ENCODE peak calls at places on chromosomes 7 and 10, in ten cellular contexts. One of them, this sample, is unnamed.

GRCh38 chr7:36781011-36781738 is 56.9 kb upstream of the AOAH start:
- DNase-seq in AG09319: no peak
- DNase-seq in transverse colon: no peak
- DNase-seq in amygdala: no peak
- DNase-seq in left cardiac atrium: no peak
- DNase-seq in stimulated activated CD4-positive, alpha-beta T cell treated with anti-CD3 and anti-CD28 coated beads, Interleukin-2, amount 100 ng/mL, for 4 hours: no peak
- DNase-seq in EH: no peak
- DNase-seq in neuronal stem cell: no peak
- DNase-seq in Caco-2: no peak
- DNase-seq in body of pancreas: no peak
- DNase-seq in this sample: no peak

GRCh38 chr10:98486421-98486820 is 39.7 kb upstream of the HPS1 start:
- DNase-seq in stimulated activated CD4-positive, alpha-beta T cell treated with anti-CD3 and anti-CD28 coated beads, Interleukin-2, amount 100 ng/mL, for 4 hours: no peak
- DNase-seq in EH: peak; percentile 96
- DNase-seq in AG09319: no peak
- DNase-seq in Caco-2: no peak
- DNase-seq in transverse colon: no peak
- DNase-seq in amygdala: no peak
- DNase-seq in left cardiac atrium: no peak
- DNase-seq in body of pancreas: no peak
- DNase-seq in neuronal stem cell: no peak
- DNase-seq in this sample: no peak

GRCh38 chr10:43125274-43125845 is 12.9 kb upstream of the CSGALNACT2 start:
- DNase-seq in EH: no peak
- DNase-seq in Caco-2: no peak
- DNase-seq in amygdala: no peak
- DNase-seq in body of pancreas: no peak
- DNase-seq in transverse colon: no peak
- DNase-seq in left cardiac atrium: no peak
- DNase-seq in neuronal stem cell: no peak
- DNase-seq in AG09319: no peak
- DNase-seq in stimulated activated CD4-positive, alpha-beta T cell treated with anti-CD3 and anti-CD28 coated beads, Interleukin-2, amount 100 ng/mL, for 4 hours: no peak
- DNase-seq in this sample: no peak

GRCh38 chr7:149497467-149498261 is at the start of gene ZNF746:
- DNase-seq in stimulated activated CD4-positive, alpha-beta T cell treated with anti-CD3 and anti-CD28 coated beads, Interleukin-2, amount 100 ng/mL, for 4 hours: peak; percentile 74
- DNase-seq in amygdala: peak; percentile 76
- DNase-seq in Caco-2: peak; percentile 91
- DNase-seq in left cardiac atrium: peak; percentile 90
- DNase-seq in body of pancreas: peak; percentile 86
- DNase-seq in EH: peak; percentile 85
- DNase-seq in neuronal stem cell: peak; percentile 83
- DNase-seq in transverse colon: peak; percentile 85
- DNase-seq in AG09319: peak; percentile 58
- DNase-seq in this sample: peak; percentile 93

GRCh38 chr7:114533151-114533550 is 118.5 kb downstream of the FOXP2 start:
- DNase-seq in amygdala: no peak
- DNase-seq in body of pancreas: no peak
- DNase-seq in left cardiac atrium: no peak
- DNase-seq in EH: no peak
- DNase-seq in Caco-2: no peak
- DNase-seq in neuronal stem cell: no peak
- DNase-seq in AG09319: no peak
- DNase-seq in stimulated activated CD4-positive, alpha-beta T cell treated with anti-CD3 and anti-CD28 coated beads, Interleukin-2, amount 100 ng/mL, for 4 hours: no peak
- DNase-seq in transverse colon: no peak
- DNase-seq in this sample: no peak

GRCh38 chr10:110648743-110649651 is 4.9 kb downstream of the RBM20 start:
- DNase-seq in stimulated activated CD4-positive, alpha-beta T cell treated with anti-CD3 and anti-CD28 coated beads, Interleukin-2, amount 100 ng/mL, for 4 hours: no peak
- DNase-seq in neuronal stem cell: no peak
- DNase-seq in body of pancreas: no peak
- DNase-seq in EH: peak; percentile 41
- DNase-seq in amygdala: no peak
- DNase-seq in AG09319: no peak
- DNase-seq in Caco-2: no peak
- DNase-seq in transverse colon: no peak
- DNase-seq in left cardiac atrium: no peak
- DNase-seq in this sample: no peak

GRCh38 chr7:20104696-20105095 is 112.5 kb downstream of the MACC1 start:
- DNase-seq in EH: no peak
- DNase-seq in Caco-2: no peak
- DNase-seq in stimulated activated CD4-positive, alpha-beta T cell treated with anti-CD3 and anti-CD28 coated beads, Interleukin-2, amount 100 ng/mL, for 4 hours: no peak
- DNase-seq in neuronal stem cell: no peak
- DNase-seq in amygdala: no peak
- DNase-seq in transverse colon: no peak
- DNase-seq in body of pancreas: no peak
- DNase-seq in left cardiac atrium: no peak
- DNase-seq in AG09319: no peak
- DNase-seq in this sample: no peak

GRCh38 chr7:1394371-1394770 is 64.9 kb downstream of the MICALL2 start:
- DNase-seq in amygdala: no peak
- DNase-seq in EH: no peak
- DNase-seq in left cardiac atrium: no peak
- DNase-seq in body of pancreas: no peak
- DNase-seq in AG09319: no peak
- DNase-seq in neuronal stem cell: no peak
- DNase-seq in Caco-2: no peak
- DNase-seq in stimulated activated CD4-positive, alpha-beta T cell treated with anti-CD3 and anti-CD28 coated beads, Interleukin-2, amount 100 ng/mL, for 4 hours: no peak
- DNase-seq in transverse colon: no peak
- DNase-seq in this sample: no peak

GRCh38 chr10:119818889-119819270 is 53.8 kb downstream of the MCMBP start:
- DNase-seq in Caco-2: no peak
- DNase-seq in neuronal stem cell: peak; percentile 62
- DNase-seq in AG09319: no peak
- DNase-seq in EH: no peak
- DNase-seq in left cardiac atrium: no peak
- DNase-seq in amygdala: no peak
- DNase-seq in body of pancreas: no peak
- DNase-seq in stimulated activated CD4-positive, alpha-beta T cell treated with anti-CD3 and anti-CD28 coated beads, Interleukin-2, amount 100 ng/mL, for 4 hours: no peak
- DNase-seq in transverse colon: no peak
- DNase-seq in this sample: no peak

GRCh38 chr10:127398140-127398966 is 150.8 kb upstream of the NPS start:
- DNase-seq in left cardiac atrium: no peak
- DNase-seq in Caco-2: no peak
- DNase-seq in body of pancreas: no peak
- DNase-seq in amygdala: no peak
- DNase-seq in transverse colon: no peak
- DNase-seq in AG09319: no peak
- DNase-seq in EH: peak; percentile 75
- DNase-seq in stimulated activated CD4-positive, alpha-beta T cell treated with anti-CD3 and anti-CD28 coated beads, Interleukin-2, amount 100 ng/mL, for 4 hours: no peak
- DNase-seq in neuronal stem cell: peak; percentile 11
- DNase-seq in this sample: no peak

GRCh38 chr7:41579961-41580935 is 122.6 kb downstream of the INHBA start:
- DNase-seq in body of pancreas: no peak
- DNase-seq in left cardiac atrium: no peak
- DNase-seq in EH: peak; percentile 99
- DNase-seq in AG09319: peak; percentile 50
- DNase-seq in transverse colon: no peak
- DNase-seq in Caco-2: no peak
- DNase-seq in stimulated activated CD4-positive, alpha-beta T cell treated with anti-CD3 and anti-CD28 coated beads, Interleukin-2, amount 100 ng/mL, for 4 hours: no peak
- DNase-seq in amygdala: no peak
- DNase-seq in neuronal stem cell: no peak
- DNase-seq in this sample: no peak

GRCh38 chr10:63935705-63936104 is 414.5 kb downstream of the REEP3 start:
- DNase-seq in amygdala: no peak
- DNase-seq in EH: no peak
- DNase-seq in Caco-2: peak; percentile 24
- DNase-seq in neuronal stem cell: no peak
- DNase-seq in stimulated activated CD4-positive, alpha-beta T cell treated with anti-CD3 and anti-CD28 coated beads, Interleukin-2, amount 100 ng/mL, for 4 hours: no peak
- DNase-seq in body of pancreas: no peak
- DNase-seq in transverse colon: no peak
- DNase-seq in left cardiac atrium: no peak
- DNase-seq in AG09319: no peak
- DNase-seq in this sample: peak; percentile 36

GRCh38 chr10:3108033-3108432 is 40.7 kb downstream of the PFKP start:
- DNase-seq in amygdala: no peak
- DNase-seq in Caco-2: no peak
- DNase-seq in stimulated activated CD4-positive, alpha-beta T cell treated with anti-CD3 and anti-CD28 coated beads, Interleukin-2, amount 100 ng/mL, for 4 hours: no peak
- DNase-seq in left cardiac atrium: no peak
- DNase-seq in neuronal stem cell: no peak
- DNase-seq in transverse colon: no peak
- DNase-seq in body of pancreas: no peak
- DNase-seq in EH: no peak
- DNase-seq in AG09319: no peak
- DNase-seq in this sample: no peak

GRCh38 chr7:47153076-47153475 is 428.8 kb downstream of the TNS3 start:
- DNase-seq in neuronal stem cell: no peak
- DNase-seq in body of pancreas: peak; percentile 83
- DNase-seq in transverse colon: no peak
- DNase-seq in amygdala: no peak
- DNase-seq in stimulated activated CD4-positive, alpha-beta T cell treated with anti-CD3 and anti-CD28 coated beads, Interleukin-2, amount 100 ng/mL, for 4 hours: no peak
- DNase-seq in left cardiac atrium: no peak
- DNase-seq in Caco-2: no peak
- DNase-seq in EH: peak; percentile 98
- DNase-seq in AG09319: peak; percentile 80
- DNase-seq in this sample: peak; percentile 45

This sample was measured in NB4.